ENCODE peak calls at places on chromosomes 7 and 10, in four cellular contexts. U is SK-N-SH, Z is H1, D is HepG2. A is an unnamed sample.

GRCh38 chr10:86821600-86821999 is 65.2 kb downstream of the BMPR1A start:
- DNase-seq in U (no peak), Z (no peak), D (no peak), A (no peak)

GRCh38 chr7:51242881-51243518 is 73.6 kb downstream of the COBL start:
- DNase-seq in U (no peak), Z (no peak), D (no peak), A (no peak)

GRCh38 chr10:129491123-129491734 is 24.2 kb downstream of the MGMT start:
- DNase-seq in U (no peak), Z (no peak), D (no peak), A (no peak)

GRCh38 chr7:23012186-23012585 is 1.7 kb downstream of the HYCC1 start:
- DNase-seq in U (no peak), Z (no peak), D (no peak), A (no peak)

GRCh38 chr7:127066974-127067373 is 185.8 kb downstream of the GRM8 start:
- DNase-seq in U (no peak), Z (no peak), D (peak), A (no peak)

GRCh38 chr7:34145603-34146002 is 240.3 kb downstream of the BMPER start:
- DNase-seq in U (no peak), Z (no peak), D (no peak), A (no peak)

GRCh38 chr10:110840225-110840922 is 31.4 kb upstream of the PDCD4 start:
- DNase-seq in U (no peak), Z (no peak), D (peak), A (no peak)

GRCh38 chr10:15053061-15053460 is 9.3 kb downstream of the OLAH start:
- DNase-seq in U (no peak), Z (no peak), D (no peak), A (no peak)

GRCh38 chr7:98107313-98107691 is 640 bp downstream of the LMTK2 start:
- DNase-seq in U (no peak), Z (no peak), D (no peak), A (no peak)

GRCh38 chr10:119315128-119316001 is 108.0 kb downstream of the GRK5 start:
- DNase-seq in U (no peak), Z (no peak), D (peak), A (peak)

GRCh38 chr10:67115972-67116371 is 190.1 kb downstream of the LRRTM3 start:
- DNase-seq in U (no peak), Z (no peak), D (no peak), A (no peak)

GRCh38 chr10:123057968-123058367 is 49.2 kb downstream of the ACADSB start:
- DNase-seq in U (no peak), Z (no peak), D (no peak), A (no peak)

GRCh38 chr10:108465871-108466641 is 1301.5 kb upstream of the SORCS1 start:
- DNase-seq in U (peak), Z (peak), D (no peak), A (no peak)

GRCh38 chr7:24917510-24918239 is 62.3 kb downstream of the OSBPL3 start:
- DNase-seq in U (no peak), Z (peak), D (no peak), A (no peak)

GRCh38 chr10:105706281-105707026 is 1065.4 kb downstream of the SORCS3 start:
- DNase-seq in U (no peak), Z (no peak), D (no peak), A (no peak)

GRCh38 chr10:118873738-118874105 is 119.0 kb upstream of the CACUL1 start:
- DNase-seq in U (no peak), Z (no peak), D (no peak), A (no peak)

GRCh38 chr7:71511361-71511807 is 379.4 kb downstream of the GALNT17 start:
- DNase-seq in U (no peak), Z (peak), D (no peak), A (no peak)

GRCh38 chr7:71504697-71505441 is 372.9 kb downstream of the GALNT17 start:
- DNase-seq in U (no peak), Z (no peak), D (no peak), A (no peak)

GRCh38 chr7:71509381-71509780 is 377.4 kb downstream of the GALNT17 start:
- DNase-seq in U (no peak), Z (no peak), D (no peak), A (no peak)

GRCh38 chr7:71506822-71507221 is 374.9 kb downstream of the GALNT17 start:
- DNase-seq in U (no peak), Z (no peak), D (no peak), A (no peak)

GRCh38 chr7:71507665-71508064 is 375.7 kb downstream of the GALNT17 start:
- DNase-seq in U (no peak), Z (no peak), D (no peak), A (no peak)
- TF ChIP-seq SIN3A in U (no peak), Z (no peak), D (no peak), A (no peak)

GRCh38 chr7:151624246-151624928 is 104.7 kb upstream of the RHEB start:
- DNase-seq in U (no peak), Z (no peak), D (no peak), A (no peak)
- TF ChIP-seq TCF12 in U (no peak), Z (no peak), D (no peak), A (no peak)

GRCh38 chr7:131400833-131401593 is 73.3 kb downstream of the MKLN1 start:
- DNase-seq in U (no peak), Z (no peak), D (peak), A (no peak)
- TF ChIP-seq SIN3A in U (no peak), Z (no peak), D (no peak), A (no peak)

DNA sequence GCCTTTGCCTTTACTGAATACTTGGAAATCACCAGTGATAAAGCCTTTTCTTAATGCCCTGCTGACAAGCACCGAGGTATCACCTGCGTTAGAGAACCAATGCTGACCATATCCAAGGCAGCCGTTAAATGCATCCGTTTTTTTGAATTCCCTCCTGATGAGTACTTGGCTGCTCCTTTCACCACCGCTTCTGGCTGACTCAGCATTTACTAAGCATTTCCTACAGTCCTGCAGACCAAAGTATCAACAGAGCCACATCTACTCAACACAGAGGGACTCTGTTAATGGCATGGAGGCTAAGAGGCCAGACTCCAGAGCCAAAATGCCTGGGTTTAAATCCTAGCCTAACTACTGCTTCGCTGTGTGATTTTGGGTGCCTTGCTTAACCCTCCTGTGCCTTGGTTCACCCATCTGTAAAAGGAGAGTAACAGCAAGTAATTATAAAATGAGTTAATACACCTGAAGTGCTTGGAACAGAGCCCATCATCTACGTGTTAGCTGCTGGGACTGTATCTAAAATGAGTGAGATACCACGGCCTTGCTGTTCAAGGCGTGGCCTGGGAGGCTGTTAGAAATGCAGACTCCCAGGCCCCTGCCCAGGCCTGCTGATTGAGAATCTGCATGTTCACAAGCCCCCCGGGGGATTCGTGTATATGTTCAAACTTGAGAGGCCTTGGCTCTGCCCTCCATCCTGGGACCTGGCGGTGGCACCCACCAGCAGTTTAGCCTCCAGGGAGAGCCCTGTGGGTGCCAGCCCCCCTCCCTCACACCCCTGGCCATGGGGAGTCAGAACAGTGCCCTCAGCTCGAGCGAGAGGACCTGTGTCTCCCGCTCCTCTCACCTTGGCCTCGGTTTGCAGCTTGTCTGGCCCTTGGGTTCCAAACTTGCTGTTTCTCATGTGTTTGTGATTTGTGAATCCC is 30.8 kb upstream of the EFCAB10 start:
- DNase-seq in U (no peak), Z (no peak), D (no peak), A (no peak)
- TF ChIP-seq TCF12 in U (no peak), Z (no peak), D (no peak), A (no peak)

DNA sequence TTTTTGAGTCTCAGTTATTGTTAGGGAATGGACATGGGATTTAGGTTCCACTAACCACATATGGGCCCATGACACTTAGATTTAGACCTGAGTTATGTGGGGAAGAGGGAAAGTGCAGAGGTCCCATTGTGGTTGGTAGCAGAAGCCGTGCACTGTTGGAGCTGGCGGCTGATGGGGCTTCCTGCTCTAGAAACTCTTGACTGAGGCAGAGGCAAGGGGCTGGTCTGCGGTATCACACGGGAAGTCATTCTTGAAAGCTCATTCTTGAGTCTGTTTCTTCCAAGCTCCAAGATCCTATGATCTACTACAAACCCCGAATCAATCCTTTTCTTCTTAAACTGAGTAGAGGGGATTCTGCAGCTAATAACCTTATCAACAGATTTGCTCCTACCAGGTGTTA is 56.9 kb downstream of the AOC1 start:
- DNase-seq in U (peak), Z (no peak), D (no peak), A (no peak)
- TF ChIP-seq SIN3A in U (no peak), Z (no peak), D (no peak), A (no peak)

GRCh38 chr7:44433255-44434022 is 57.0 kb downstream of the NUDCD3 start:
- DNase-seq in U (no peak), Z (no peak), D (no peak), A (no peak)

GRCh38 chr7:44434201-44434600 is 56.3 kb downstream of the NUDCD3 start:
- DNase-seq in U (no peak), Z (no peak), D (no peak), A (no peak)

GRCh38 chr7:44432381-44432977 is 58.0 kb downstream of the NUDCD3 start:
- DNase-seq in U (no peak), Z (no peak), D (no peak), A (no peak)

GRCh38 chr7:44430054-44430453 is 60.4 kb downstream of the NUDCD3 start:
- DNase-seq in U (no peak), Z (no peak), D (no peak), A (no peak)

DNA sequence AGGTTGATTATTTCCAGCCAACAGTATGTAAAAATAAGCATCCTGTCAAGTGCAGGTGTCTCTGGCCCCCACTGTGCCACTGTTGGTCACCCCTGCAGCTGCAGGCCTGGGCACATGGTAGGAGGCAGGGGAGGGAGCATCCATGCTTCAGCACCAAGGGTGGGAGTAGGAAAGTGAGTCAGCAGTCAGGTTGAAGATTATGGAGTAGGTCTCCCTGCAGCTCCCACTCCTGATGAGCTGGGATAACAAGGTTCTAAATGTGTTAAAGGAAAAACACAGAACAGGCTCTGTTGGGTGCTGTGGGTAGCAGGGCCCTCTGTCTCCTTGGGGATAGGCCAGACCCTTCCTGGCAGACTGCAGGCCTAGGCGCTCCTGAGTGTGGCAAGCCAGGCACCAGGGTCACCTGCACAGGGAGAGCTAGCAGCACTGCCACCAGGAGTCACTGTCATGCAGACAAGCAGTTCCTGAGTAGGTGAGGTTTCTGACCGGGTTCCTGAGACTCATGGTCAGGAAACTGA is 59.3 kb downstream of the NUDCD3 start:
- DNase-seq in U (peak), Z (peak), D (peak), A (no peak)
- TF ChIP-seq TCF12 in U (no peak), Z (no peak), D (no peak), A (no peak)

DNA sequence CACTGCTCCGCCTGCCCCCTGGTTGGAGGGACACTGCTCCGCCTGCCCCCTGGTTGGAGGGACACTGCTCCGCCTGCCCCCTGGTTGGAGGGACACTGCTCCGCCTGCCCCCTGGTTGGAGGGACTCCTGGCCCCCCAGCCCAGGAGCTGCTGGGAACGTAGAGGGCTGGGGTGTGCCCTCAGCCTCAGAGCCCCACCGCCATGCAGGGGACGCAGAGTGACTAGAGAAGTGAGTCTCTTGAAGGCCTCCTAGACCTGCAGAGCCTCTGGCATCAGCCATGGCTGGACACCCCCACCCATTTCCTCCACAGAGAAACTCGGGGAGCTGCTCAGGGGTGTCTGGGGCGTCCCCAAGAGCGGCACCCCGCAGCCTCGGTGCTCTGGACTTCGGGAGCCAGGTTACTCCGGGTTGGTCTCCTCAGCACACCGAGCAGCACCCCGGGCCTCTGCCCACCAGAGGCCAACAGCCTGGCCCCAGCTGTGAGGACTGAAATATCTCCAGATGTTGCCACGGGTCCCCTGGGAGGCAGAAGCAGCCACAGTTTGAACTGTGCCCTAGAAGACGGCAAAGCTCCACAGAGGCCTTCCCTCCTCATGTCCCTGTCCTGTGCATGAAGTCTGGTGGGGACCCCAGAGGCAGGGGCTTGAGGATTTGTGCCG is 191.9 kb downstream of the ELFN1 start:
- DNase-seq in U (no peak), Z (no peak), D (no peak), A (no peak)
- TF ChIP-seq SIN3A in U (no peak), Z (no peak), D (no peak), A (no peak)

DNA sequence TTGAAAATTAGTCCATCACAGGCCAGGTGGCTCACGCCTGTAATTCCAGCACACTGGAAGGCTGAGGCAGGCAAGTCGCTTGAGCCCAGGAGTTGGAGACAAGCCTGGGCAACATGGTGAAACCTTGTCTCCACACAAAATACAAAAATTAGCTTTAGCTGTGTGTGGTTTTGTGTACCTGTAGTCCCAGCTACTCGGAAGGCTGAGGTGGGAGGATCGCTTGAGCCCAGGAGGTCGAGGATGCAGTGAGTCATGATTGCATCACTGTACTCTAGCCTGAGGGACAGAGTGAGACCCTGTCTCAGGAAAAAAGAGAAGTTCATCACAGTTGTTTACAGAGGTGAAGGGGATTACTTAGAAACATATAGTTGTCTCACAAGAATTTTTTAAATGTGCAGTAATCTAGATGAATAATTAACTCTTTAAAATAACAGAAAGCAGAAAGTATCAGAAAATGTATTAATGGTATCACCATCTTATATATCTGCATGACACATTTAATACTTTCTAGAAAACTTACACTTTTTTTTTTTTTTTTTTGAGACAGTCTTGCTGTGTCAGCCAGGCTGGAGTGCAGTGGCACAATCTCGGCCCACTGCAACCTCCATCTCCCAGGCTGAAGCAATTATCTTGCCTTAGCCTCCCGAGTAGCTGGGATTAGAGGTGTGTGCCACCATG is 8.9 kb downstream of the LCOR start:
- DNase-seq in U (no peak), Z (no peak), D (peak), A (no peak)
- TF ChIP-seq TCF12 in U (no peak), Z (no peak), D (no peak), A (no peak)

DNA sequence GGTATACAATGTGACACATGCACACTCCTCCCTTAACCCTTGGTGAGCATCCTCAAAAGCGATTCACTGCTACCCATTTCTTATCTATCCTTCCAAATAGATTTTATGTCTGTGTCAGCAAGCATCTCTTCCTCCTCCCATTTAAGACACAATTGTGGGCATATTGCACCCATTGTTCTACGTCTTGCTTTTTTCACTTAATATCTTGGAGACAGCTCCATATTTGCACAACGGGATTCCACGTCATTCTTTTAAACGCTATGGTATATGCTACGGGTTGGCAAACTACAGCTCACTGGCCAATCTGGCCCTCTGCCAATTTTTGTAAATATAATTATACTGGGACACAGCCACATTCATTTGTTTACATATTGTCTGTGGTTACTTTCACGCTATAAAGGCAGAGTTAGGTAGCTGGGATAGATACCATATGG is 88.6 kb downstream of the RNF216 start:
- DNase-seq in U (peak), Z (no peak), D (no peak), A (no peak)
- TF ChIP-seq SIN3A in U (peak), Z (no peak), D (no peak), A (no peak)

GRCh38 chr10:2994562-2994961 is 72.8 kb upstream of the PFKP start:
- DNase-seq in U (no peak), Z (no peak), D (no peak), A (no peak)

GRCh38 chr10:2992401-2993198 is 74.7 kb upstream of the PFKP start:
- DNase-seq in U (no peak), Z (no peak), D (no peak), A (no peak)

GRCh38 chr10:2990764-2991163 is 76.6 kb upstream of the PFKP start:
- DNase-seq in U (no peak), Z (no peak), D (peak), A (no peak)

GRCh38 chr10:2989292-2989947 is 77.9 kb upstream of the PFKP start:
- DNase-seq in U (no peak), Z (no peak), D (no peak), A (no peak)

GRCh38 chr10:2993636-2994035 is 73.7 kb upstream of the PFKP start:
- DNase-seq in U (no peak), Z (no peak), D (no peak), A (no peak)
- TF ChIP-seq TCF12 in U (no peak), Z (no peak), D (no peak), A (no peak)

A was measured in GM12878.